ENCODE peak calls at places on chromosomes 3 and 15, in six cellular contexts. K, W, A, S, R and X are unnamed samples.

GRCh38 chr15:98438326-98438725 is 210.0 kb upstream of the IGF1R start:
- DNase-seq in K (no peak), W (no peak), A (no peak), S (no peak), R (no peak), X (no peak)

GRCh38 chr3:94887056-94887455 is 824.2 kb downstream of the NSUN3 start:
- DNase-seq in K (no peak), W (no peak), A (no peak), S (no peak), R (no peak), X (no peak)

GRCh38 chr3:44125882-44126281 is 115.8 kb upstream of the TOPAZ1 start:
- DNase-seq in K (no peak), W (no peak), A (peak; percentile 49), S (peak; percentile 62), R (no peak), X (peak; percentile 50)

GRCh38 chr3:58563386-58564035 is 13.7 kb downstream of the FAM107A start:
- DNase-seq in K (no peak), W (no peak), A (no peak), S (no peak), R (no peak), X (no peak)

GRCh38 chr15:101371081-101371480 is 76.0 kb upstream of the SNRPA1 start:
- DNase-seq in K (no peak), W (no peak), A (no peak), S (no peak), R (no peak), X (no peak)

GRCh38 chr15:92624401-92624991 is 31.1 kb downstream of the FAM174B start:
- DNase-seq in K (no peak), W (no peak), A (no peak), S (peak; percentile 41), R (peak; percentile 88), X (peak; percentile 82)

GRCh38 chr15:68935400-68935937 is 5.1 kb downstream of the SPESP1 start:
- DNase-seq in K (no peak), W (no peak), A (no peak), S (no peak), R (no peak), X (no peak)

GRCh38 chr3:10160346-10160745 is 4.4 kb upstream of the IRAK2 start:
- DNase-seq in K (no peak), W (no peak), A (no peak), S (peak; percentile 56), R (no peak), X (no peak)

GRCh38 chr3:179526989-179527391 is 35.7 kb upstream of the ACTL6A start:
- DNase-seq in K (no peak), W (no peak), A (peak; percentile 51), S (peak; percentile 80), R (peak; percentile 84), X (peak; percentile 83)

GRCh38 chr3:50275160-50275995 is 3.5 kb upstream of the LSMEM2 start:
- DNase-seq in K (no peak), W (no peak), A (no peak), S (no peak), R (peak; percentile 64), X (no peak)

DNA sequence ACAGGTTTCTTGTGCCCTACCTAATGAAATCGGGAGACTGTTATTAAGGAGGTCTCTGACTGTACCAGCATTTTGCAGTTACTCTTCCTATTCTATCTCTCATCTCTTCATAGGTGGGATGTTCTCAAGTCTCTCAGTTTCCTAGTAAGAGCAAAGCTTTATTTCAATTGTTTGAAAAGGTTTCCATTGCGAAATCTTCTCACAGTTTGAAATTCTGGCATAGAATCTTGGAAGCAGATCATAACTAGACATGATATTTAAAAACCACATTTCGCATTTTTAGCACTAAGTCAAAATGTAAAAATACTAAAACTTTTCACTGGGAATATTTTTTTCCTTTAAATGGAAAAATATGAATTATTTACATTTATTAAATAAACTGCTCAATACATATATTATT is 1311.4 kb downstream of the ROBO2 start:
- DNase-seq in K (no peak), W (no peak), A (no peak), S (no peak), R (no peak), X (no peak)
- TF ChIP-seq CTCF in K (no peak), W (no peak), A (no peak), S (no peak), R (no peak), X (no peak)

DNA sequence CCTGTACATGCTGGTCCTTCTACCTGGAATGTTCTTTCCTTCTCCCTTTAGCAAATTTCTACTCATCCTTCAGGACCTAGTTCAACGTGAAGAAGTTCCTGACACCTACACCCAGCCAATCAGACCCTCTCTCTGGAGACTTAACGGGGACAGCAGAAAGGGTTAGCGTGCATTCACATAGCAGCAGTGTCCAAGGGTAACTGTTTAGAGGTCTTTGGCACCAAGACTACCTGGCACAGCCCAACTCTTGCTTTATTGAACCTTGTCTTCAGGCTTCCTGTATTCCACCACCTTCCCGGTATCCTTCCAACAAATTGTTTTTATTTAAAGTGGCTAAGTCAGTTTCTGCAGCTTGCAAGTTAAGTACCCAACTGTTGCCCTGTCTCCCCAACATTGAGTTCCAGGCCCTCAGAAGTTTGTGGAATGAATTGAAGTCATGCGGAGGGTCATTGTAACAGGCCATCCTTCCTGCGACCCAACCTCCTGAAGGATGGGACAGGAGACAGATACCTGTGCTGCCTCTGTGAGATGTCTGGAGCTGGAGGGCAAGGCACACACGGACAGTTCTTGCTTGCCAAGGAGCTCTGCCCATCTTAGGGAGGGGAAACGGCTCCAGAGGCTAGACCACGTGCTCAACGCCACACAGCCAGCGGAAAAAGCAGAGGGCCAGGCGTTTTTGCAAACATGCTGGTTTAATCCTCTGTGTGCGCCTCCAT is 14.4 kb upstream of the WNT7A start:
- DNase-seq in K (no peak), W (no peak), A (no peak), S (no peak), R (no peak), X (no peak)
- H3K4me3 ChIP-seq in K (no peak overlapping the region), W (no peak overlapping the region), A (no peak overlapping the region), S (no peak overlapping the region), R (no peak overlapping the region), X (no peak overlapping the region)

DNA sequence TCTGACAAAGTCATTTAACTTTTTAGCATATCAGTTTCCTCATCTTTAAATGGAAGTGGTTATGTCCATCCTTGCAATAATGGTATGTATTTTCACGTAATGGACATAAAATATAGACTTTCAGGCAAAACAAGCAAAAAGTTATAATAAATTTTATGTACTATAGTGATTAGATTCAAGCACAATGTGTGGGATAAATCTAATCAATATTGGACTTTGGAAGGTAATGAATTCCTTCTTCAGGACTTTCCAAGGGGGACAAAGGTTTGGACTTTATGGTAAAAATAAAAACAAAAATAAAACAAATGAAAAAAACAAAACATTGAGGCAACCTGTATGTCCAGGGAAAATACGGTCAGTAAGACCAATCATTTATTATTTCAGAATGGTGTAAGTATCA is 357.7 kb downstream of the ROBO1 start:
- DNase-seq in K (no peak), W (no peak), A (no peak), S (no peak), R (no peak), X (no peak)
- TF ChIP-seq CTCF in K (no peak), W (no peak), A (no peak), S (no peak), R (no peak), X (no peak)

DNA sequence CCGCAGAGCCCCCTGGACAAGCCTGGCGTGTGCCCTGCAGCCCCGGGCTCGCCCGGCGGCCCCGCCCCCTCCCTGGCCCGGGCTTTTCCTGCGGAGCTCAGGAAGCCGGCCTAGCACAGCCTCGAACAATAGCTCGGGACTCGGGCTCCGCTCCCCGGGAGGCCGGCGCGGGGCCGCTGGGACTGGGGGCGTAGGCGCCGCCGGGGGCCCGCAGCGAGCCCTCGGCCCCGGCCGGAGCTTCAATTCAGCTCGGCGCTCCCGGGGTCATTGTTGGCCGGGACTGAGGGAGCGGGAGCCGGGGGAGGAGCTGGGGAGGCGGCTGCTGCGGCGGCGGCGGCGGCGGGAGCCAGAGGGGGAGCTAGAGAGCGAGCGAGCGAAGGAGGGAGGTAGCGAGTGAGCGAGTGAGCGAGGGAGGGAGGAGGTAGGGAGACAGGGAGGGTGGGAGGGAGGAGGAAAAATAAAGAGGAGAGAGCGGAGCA is 41.0 kb upstream of the ROPN1 start:
- DNase-seq in K (peak; percentile 17), W (peak; percentile 91), A (peak; percentile 68), S (peak; percentile 82), R (peak; percentile 91), X (peak; percentile 86)
- H3K4me3 ChIP-seq in K (peak overlapping the region; percentile 90), W (peak overlapping the region; percentile 68), A (peak overlapping the region; percentile 71), S (peak overlapping the region; percentile 63), R (peak overlapping the region; percentile 44), X (peak overlapping the region; percentile 43)

DNA sequence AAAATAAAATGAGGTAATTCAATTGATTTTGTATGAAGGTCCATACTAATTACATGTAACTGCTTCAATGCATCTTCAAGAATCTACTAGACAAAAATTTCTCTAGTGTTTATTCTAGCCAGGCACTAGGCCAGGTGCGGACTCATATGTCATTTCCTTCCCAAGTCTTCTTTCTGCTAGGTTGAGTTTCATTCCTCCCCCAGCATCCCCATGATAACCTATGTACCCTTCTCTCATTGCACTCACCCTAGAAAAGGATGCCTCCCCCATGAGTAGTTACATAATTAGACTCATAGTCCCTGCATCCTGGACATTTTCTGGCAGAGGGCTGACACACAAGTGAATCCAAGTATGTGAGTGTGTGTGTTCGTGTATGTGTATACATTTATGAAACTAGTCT is 585.4 kb upstream of the ZNF717 start:
- DNase-seq in K (no peak), W (no peak), A (peak; percentile 20), S (no peak), R (no peak), X (no peak)
- TF ChIP-seq CTCF in K (no peak), W (no peak), A (no peak), S (no peak), R (no peak), X (no peak)

DNA sequence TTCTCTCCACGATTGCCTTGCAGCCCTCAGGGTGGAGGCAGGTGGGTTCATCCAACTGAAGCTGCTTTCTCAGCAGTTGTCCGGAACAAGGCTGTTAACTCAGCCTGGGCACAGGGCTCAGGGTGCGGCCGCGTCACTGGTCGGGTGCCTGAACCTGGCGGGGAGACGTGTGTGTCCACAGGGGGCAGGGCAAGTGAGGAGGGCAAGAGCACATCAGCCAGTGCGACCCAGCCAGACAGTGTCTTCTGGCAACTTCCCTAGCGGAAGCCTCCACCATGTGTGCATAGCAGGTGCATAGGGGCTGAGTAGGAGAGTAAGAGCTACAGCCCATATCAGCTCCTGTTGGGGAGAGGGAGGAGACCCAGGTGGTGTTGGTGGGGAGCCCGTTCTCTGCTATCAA is 150.4 kb upstream of the THRB start:
- DNase-seq in K (no peak), W (no peak), A (no peak), S (no peak), R (no peak), X (no peak)
- H3K4me3 ChIP-seq in K (no peak overlapping the region), W (no peak overlapping the region), A (no peak overlapping the region), S (no peak overlapping the region), R (no peak overlapping the region), X (no peak overlapping the region)

GRCh38 chr3:81242871-81243270 is 518.6 kb downstream of the GBE1 start:
- DNase-seq in K (no peak), W (no peak), A (no peak), S (peak; percentile 21), R (no peak), X (peak; percentile 30)
- TF ChIP-seq CTCF in K (peak; percentile 46), W (no peak), A (peak; percentile 43), S (peak; percentile 55), R (no peak), X (peak; percentile 58)

DNA sequence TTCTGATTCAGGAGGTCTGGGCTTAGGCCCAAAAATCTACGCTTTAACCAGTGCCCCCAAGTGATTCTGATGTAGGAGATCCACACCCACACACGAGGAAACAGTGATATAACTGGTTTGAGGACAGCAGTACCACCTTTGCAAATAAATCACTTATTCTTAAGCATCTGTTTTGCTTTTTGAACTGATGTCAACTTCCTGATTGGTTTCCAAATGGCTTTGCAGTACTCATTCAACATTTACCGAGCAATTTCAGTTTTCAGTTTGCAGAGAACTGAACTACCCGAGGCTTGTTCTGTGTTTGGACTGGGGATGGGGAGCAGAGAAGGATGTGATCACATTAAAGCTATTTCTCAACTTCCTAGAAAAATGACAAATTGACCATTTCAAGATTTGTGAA is 1.1 kb upstream of the GYG1 start:
- DNase-seq in K (no peak), W (no peak), A (no peak), S (no peak), R (no peak), X (no peak)
- H3K4me3 ChIP-seq in K (no peak overlapping the region), W (no peak overlapping the region), A (no peak overlapping the region), S (no peak overlapping the region), R (no peak overlapping the region), X (no peak overlapping the region)